ENCODE peak calls at places on chromosomes 5 and 9, in nine cellular contexts. I, D, C, V, J, H, K, E and G are unnamed samples.

GRCh38 chr5:141617682-141618029 is 1.1 kb downstream of the DIAPH1 start:
- DNase-seq in I (no peak), D (no peak), C (peak; percentile 56), V (no peak), J (no peak), H (no peak), K (no peak), E (no peak), G (no peak)

GRCh38 chr5:6466975-6467567 is 18.4 kb downstream of the UBE2QL1 start:
- DNase-seq in I (no peak), D (no peak), C (no peak), V (no peak), J (peak; percentile 44), H (no peak), K (no peak), E (no peak), G (no peak)

GRCh38 chr5:149172261-149172660 is 31.0 kb downstream of the ABLIM3 start:
- DNase-seq in I (peak; percentile 77), D (no peak), C (peak; percentile 93), V (no peak), J (no peak), H (peak; percentile 28), K (peak; percentile 90), E (no peak), G (no peak)

GRCh38 chr9:118829334-118829733 is 539.9 kb downstream of the BRINP1 start:
- DNase-seq in I (no peak), D (peak; percentile 3), C (peak; percentile 59), V (peak; percentile 5), J (no peak), H (no peak), K (no peak), E (no peak), G (no peak)

GRCh38 chr9:126399251-126399650 is 72.6 kb downstream of the MVB12B start:
- DNase-seq in I (no peak), D (no peak), C (peak; percentile 77), V (no peak), J (no peak), H (no peak), K (no peak), E (no peak), G (no peak)

GRCh38 chr5:126527892-126528291 is 67.1 kb downstream of the ALDH7A1 start:
- DNase-seq in I (peak; percentile 55), D (no peak), C (peak; percentile 54), V (no peak), J (no peak), H (no peak), K (peak; percentile 44), E (no peak), G (no peak)

GRCh38 chr5:102152906-102153787 is 142.9 kb downstream of the SLCO4C1 start:
- DNase-seq in I (no peak), D (peak; percentile 29), C (peak; percentile 42), V (peak; percentile 69), J (no peak), H (no peak), K (no peak), E (no peak), G (peak; percentile 27)

GRCh38 chr9:2032234-2032633 is 17.1 kb downstream of the SMARCA2 start:
- DNase-seq in I (no peak), D (no peak), C (no peak), V (no peak), J (no peak), H (no peak), K (no peak), E (no peak), G (no peak)

GRCh38 chr5:10689391-10690081 is 71.5 kb downstream of the DAP start:
- DNase-seq in I (no peak), D (peak; percentile 67), C (peak; percentile 62), V (peak; percentile 60), J (no peak), H (peak; percentile 35), K (no peak), E (no peak), G (peak; percentile 31)

GRCh38 chr9:90037136-90037797 is 432.5 kb downstream of the GADD45G start:
- DNase-seq in I (no peak), D (no peak), C (no peak), V (no peak), J (no peak), H (no peak), K (no peak), E (no peak), G (no peak)

GRCh38 chr5:119220576-119221197 is 135.1 kb upstream of the TNFAIP8 start:
- DNase-seq in I (no peak), D (no peak), C (no peak), V (no peak), J (no peak), H (no peak), K (no peak), E (no peak), G (no peak)
- H3K4me3 ChIP-seq in I (no peak overlapping the region), D (no peak overlapping the region), C (no peak overlapping the region), V (no peak overlapping the region), J (no peak overlapping the region), H (no peak overlapping the region), K (no peak overlapping the region), E (no peak overlapping the region), G (no peak overlapping the region)

GRCh38 chr9:121363586-121363961 is 6.5 kb downstream of the STOM start:
- DNase-seq in I (no peak), D (no peak), C (no peak), V (no peak), J (no peak), H (peak; percentile 56), K (no peak), E (no peak), G (no peak)

GRCh38 chr9:121369595-121370265 is at the start of gene STOM:
- DNase-seq in I (peak; percentile 94), D (no peak), C (peak; percentile 93), V (peak; percentile 78), J (peak; percentile 97), H (peak; percentile 89), K (peak; percentile 87), E (peak; percentile 83), G (peak; percentile 22)

GRCh38 chr9:121371495-121371911 is 1.5 kb upstream of the STOM start:
- DNase-seq in I (no peak), D (no peak), C (no peak), V (peak; percentile 49), J (no peak), H (no peak), K (no peak), E (no peak), G (no peak)

GRCh38 chr9:121372239-121372562 is 2.2 kb upstream of the STOM start:
- DNase-seq in I (no peak), D (no peak), C (no peak), V (no peak), J (no peak), H (no peak), K (no peak), E (no peak), G (no peak)

DNA sequence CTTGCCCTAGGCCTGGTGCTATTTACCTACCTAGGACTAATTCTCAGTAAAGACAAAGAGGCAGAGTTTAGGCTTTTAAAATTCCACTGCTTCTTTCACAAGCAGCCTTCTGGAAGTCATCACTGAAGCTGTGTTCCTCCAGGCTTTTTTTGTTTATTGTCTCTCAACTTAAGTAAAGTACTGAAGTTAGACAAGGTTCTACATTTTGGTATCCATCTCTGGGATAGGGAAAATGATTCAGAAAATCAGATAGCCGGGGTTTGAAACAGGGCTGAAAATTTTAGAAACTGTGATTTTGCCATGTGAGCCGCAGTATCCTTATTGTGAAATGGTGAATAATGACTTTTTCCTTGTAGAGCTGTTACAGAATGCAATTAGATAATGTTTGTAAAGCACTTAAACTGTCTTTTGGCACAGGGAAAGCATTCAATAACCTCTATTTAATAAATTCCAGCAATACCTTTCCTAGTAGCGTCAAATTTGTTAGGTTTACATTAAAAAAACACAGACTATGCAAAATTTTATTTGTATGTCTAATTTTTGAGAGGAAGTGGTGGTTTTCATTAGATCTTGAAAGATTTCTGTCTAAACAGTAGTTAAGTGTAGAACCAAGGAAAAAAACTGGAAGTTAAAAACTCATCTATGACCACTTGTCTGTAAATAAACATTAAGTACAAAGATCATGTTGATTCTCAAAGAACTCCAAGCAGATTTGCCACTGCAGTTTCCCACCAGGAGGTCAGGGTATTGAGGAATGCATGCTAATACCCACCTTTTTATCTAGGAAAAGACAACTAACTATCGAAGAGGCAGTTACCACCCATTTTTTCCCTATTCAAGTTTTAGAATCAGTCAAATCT is 2.2 kb downstream of the STOM start:
- DNase-seq in I (no peak), D (peak; percentile 27), C (peak; percentile 56), V (no peak), J (no peak), H (peak; percentile 40), K (no peak), E (no peak), G (no peak)
- H3K4me3 ChIP-seq in I (peak overlapping the region; percentile 73), D (peak overlapping the region; percentile 74), C (peak overlapping the region; percentile 79), V (peak overlapping the region; percentile 64), J (peak overlapping the region; percentile 79), H (peak overlapping the region; percentile 78), K (peak overlapping the region; percentile 84), E (no peak overlapping the region), G (no peak overlapping the region)

GRCh38 chr5:32217886-32218396 is 43.8 kb upstream of the GOLPH3 start:
- DNase-seq in I (peak; percentile 36), D (no peak), C (no peak), V (no peak), J (peak; percentile 84), H (no peak), K (no peak), E (peak; percentile 31), G (no peak)
- H3K4me3 ChIP-seq in I (no peak overlapping the region), D (no peak overlapping the region), C (no peak overlapping the region), V (no peak overlapping the region), J (no peak overlapping the region), H (no peak overlapping the region), K (no peak overlapping the region), E (no peak overlapping the region), G (no peak overlapping the region)

GRCh38 chr9:101117091-101117490 is 88.6 kb downstream of the PLPPR1 start:
- DNase-seq in I (no peak), D (no peak), C (no peak), V (no peak), J (no peak), H (peak; percentile 87), K (no peak), E (no peak), G (no peak)
- H3K4me3 ChIP-seq in I (no peak overlapping the region), D (no peak overlapping the region), C (no peak overlapping the region), V (no peak overlapping the region), J (no peak overlapping the region), H (no peak overlapping the region), K (no peak overlapping the region), E (no peak overlapping the region), G (no peak overlapping the region)

DNA sequence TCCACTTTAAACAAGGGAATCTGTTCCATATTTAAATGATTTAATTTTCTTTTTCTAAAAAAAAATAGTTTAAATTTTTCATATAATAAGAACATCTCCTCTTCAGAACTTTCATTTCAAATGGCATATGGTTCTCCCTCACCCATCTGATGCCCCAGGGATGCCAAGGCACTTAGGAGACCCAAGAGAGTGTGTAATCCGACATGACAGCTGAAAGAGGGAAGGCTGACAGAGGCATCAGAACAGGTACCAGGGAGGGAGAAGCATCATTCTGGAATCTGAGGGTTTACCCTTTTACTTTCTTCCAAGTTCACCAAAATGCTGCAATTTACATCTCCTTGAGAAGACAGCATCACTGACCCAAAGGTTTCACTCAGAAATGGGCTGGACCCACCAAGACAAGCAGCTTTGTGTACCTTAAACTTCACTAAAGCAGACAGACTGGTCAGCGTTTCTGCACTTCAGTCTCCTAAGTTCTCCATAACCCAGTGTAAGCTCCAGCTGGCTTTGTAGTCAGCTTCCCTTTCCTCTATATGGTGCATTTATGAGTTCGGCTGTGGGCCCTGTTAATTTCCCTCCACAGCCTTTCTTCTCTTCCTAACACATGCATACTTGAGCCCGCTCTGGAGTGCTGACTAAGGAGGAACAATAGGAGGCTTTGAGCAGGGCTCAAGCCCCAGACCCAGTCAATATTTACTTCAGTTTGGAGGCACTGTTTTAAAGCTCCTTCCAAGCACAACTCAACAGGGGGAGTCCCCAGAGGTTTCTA is 17.7 kb downstream of the EFNA5 start:
- DNase-seq in I (no peak), D (no peak), C (no peak), V (no peak), J (no peak), H (no peak), K (no peak), E (no peak), G (no peak)
- H3K4me3 ChIP-seq in I (no peak overlapping the region), D (no peak overlapping the region), C (no peak overlapping the region), V (no peak overlapping the region), J (no peak overlapping the region), H (no peak overlapping the region), K (no peak overlapping the region), E (no peak overlapping the region), G (no peak overlapping the region)